ENCODE peak calls at places on chromosomes 5 and 9, in six cellular contexts. T, E, B, I, U and W are unnamed samples.

GRCh38 chr9:95877984-95878383 is 2.5 kb downstream of the ERCC6L2 start:
- DNase-seq in T (no peak), E (no peak), B (no peak), I (no peak), U (no peak), W (no peak)

GRCh38 chr9:121350993-121351561 is 19.0 kb downstream of the STOM start:
- DNase-seq in T (no peak), E (no peak), B (peak; percentile 72), I (no peak), U (peak; percentile 98), W (no peak)

GRCh38 chr9:136284951-136285350 is 18.9 kb downstream of the CCDC187 start:
- DNase-seq in T (no peak), E (no peak), B (no peak), I (no peak), U (no peak), W (no peak)

GRCh38 chr5:96778409-96778808 is 29.3 kb downstream of the ERAP1 start:
- DNase-seq in T (no peak), E (no peak), B (no peak), I (no peak), U (no peak), W (no peak)

GRCh38 chr5:31361906-31362900 is 168.7 kb downstream of the CDH6 start:
- DNase-seq in T (no peak), E (no peak), B (no peak), I (no peak), U (no peak), W (no peak)

GRCh38 chr9:91825422-91825821 is 124.6 kb downstream of the ROR2 start:
- DNase-seq in T (no peak), E (no peak), B (no peak), I (no peak), U (no peak), W (no peak)

GRCh38 chr9:974064-974992 is 2.1 kb upstream of the DMRT3 start:
- DNase-seq in T (no peak), E (no peak), B (no peak), I (no peak), U (no peak), W (no peak)

GRCh38 chr9:134399435-134400056 is 73.3 kb downstream of the RXRA start:
- DNase-seq in T (no peak), E (no peak), B (peak; percentile 45), I (no peak), U (peak; percentile 52), W (no peak)

GRCh38 chr5:116453920-116454319 is 120.7 kb downstream of the SEMA6A start:
- DNase-seq in T (no peak), E (peak; percentile 61), B (no peak), I (no peak), U (no peak), W (no peak)

GRCh38 chr5:137370511-137371071 is 128.5 kb downstream of the SPOCK1 start:
- DNase-seq in T (no peak), E (no peak), B (no peak), I (no peak), U (no peak), W (no peak)

GRCh38 chr5:172579403-172579990 is 61.6 kb upstream of the NEURL1B start:
- DNase-seq in T (no peak), E (no peak), B (no peak), I (no peak), U (no peak), W (no peak)

GRCh38 chr9:128999581-129000206 is 28.4 kb downstream of the SH3GLB2 start:
- DNase-seq in T (no peak), E (no peak), B (no peak), I (no peak), U (no peak), W (no peak)

GRCh38 chr5:68544656-68545565 is 329.4 kb downstream of the PIK3R1 start:
- DNase-seq in T (no peak), E (no peak), B (peak; percentile 11), I (no peak), U (no peak), W (no peak)

GRCh38 chr5:78562719-78563330 is 85.7 kb downstream of the LHFPL2 start:
- DNase-seq in T (no peak), E (no peak), B (no peak), I (no peak), U (no peak), W (no peak)

GRCh38 chr5:157252741-157253465 is 13.0 kb upstream of the CYFIP2 start:
- DNase-seq in T (no peak), E (no peak), B (no peak), I (no peak), U (no peak), W (no peak)

GRCh38 chr9:3810231-3810630 is 284.4 kb upstream of the RFX3 start:
- DNase-seq in T (no peak), E (no peak), B (no peak), I (no peak), U (no peak), W (no peak)

GRCh38 chr9:130852801-130853200 is 17.7 kb downstream of the ABL1 start:
- DNase-seq in T (no peak), E (no peak), B (no peak), I (no peak), U (no peak), W (no peak)

DNA sequence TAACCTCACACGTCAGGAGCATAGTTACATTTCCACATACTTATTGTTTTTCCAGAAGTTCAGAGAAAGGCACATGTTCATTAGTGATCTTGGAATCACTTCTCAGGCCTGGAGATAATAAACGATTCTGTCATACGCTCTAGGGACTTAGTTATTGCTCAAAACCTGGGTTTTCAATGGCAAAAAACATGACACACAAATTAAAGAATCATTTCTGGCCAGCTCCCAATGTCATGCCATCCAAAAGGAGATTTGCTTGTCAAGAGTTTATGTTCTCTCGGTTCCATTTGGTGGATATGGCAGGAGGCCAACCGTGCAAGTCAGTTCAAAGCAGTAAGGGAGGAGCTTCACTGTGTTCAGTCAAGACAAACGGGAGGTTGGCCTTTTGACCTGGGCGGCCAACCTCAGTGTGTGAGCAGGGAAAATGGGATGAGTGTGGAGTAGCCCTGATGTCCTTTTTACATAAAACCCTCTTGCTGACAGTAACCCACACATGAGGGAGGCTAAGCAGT is 123.4 kb downstream of the NXNL2 start:
- DNase-seq in T (no peak), E (no peak), B (peak; percentile 8), I (no peak), U (no peak), W (no peak)
- TF ChIP-seq MAX in T (no peak), E (no peak), B (no peak), I (no peak), U (no peak), W (no peak)

GRCh38 chr9:36598281-36598680 is 25.6 kb downstream of the MELK start:
- DNase-seq in T (no peak), E (no peak), B (no peak), I (no peak), U (no peak), W (no peak)

GRCh38 chr9:36594228-36594627 is 21.5 kb downstream of the MELK start:
- DNase-seq in T (no peak), E (no peak), B (no peak), I (no peak), U (no peak), W (no peak)

GRCh38 chr9:36592801-36593583 is 20.3 kb downstream of the MELK start:
- DNase-seq in T (no peak), E (no peak), B (no peak), I (no peak), U (peak; percentile 11), W (no peak)

GRCh38 chr9:36603006-36603405 is 30.3 kb downstream of the MELK start:
- DNase-seq in T (no peak), E (no peak), B (no peak), I (no peak), U (no peak), W (no peak)

GRCh38 chr9:36597412-36598178 is 24.9 kb downstream of the MELK start:
- DNase-seq in T (peak; percentile 78), E (peak; percentile 58), B (peak; percentile 11), I (no peak), U (peak; percentile 55), W (no peak)
- TF ChIP-seq JUN in T (no peak), E (no peak), B (no peak), I (no peak), U (no peak), W (no peak)

GRCh38 chr9:34380511-34381315 is 4.0 kb upstream of the MYORG start:
- DNase-seq in T (peak; percentile 90), E (peak; percentile 66), B (peak; percentile 83), I (peak; percentile 88), U (peak; percentile 74), W (peak; percentile 84)

GRCh38 chr9:34378376-34379060 is 1.8 kb upstream of the MYORG start:
- DNase-seq in T (no peak), E (no peak), B (no peak), I (no peak), U (no peak), W (no peak)

GRCh38 chr9:34379334-34380033 is 2.8 kb upstream of the MYORG start:
- DNase-seq in T (peak; percentile 98), E (peak; percentile 82), B (peak; percentile 86), I (peak; percentile 96), U (peak; percentile 85), W (peak; percentile 98)

GRCh38 chr9:34381323-34381722 is 4.6 kb upstream of the MYORG start:
- DNase-seq in T (no peak), E (no peak), B (no peak), I (peak; percentile 76), U (no peak), W (peak; percentile 60)

DNA sequence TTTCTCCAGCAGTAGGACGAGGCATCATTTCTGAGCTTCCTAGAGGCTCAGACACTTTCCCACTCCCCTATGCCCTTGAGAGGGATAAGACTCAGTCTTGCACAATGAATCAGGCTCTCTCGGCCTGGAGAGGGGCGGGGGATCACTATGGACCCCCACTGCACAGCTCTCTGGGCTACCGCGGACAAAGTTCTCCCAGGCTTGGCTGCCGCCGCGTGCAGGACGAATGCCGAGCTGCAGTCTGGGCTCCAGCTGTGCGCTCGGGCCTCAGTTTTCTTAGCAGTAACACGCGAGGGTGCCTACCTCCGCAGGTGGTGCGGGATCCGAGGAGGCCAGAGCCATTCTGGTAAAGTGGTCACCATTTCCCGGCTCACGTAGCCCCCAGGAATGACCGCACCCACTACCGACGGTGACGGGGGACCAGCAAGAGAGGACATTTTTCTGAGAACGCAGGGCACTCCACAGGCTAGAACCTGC is 3.4 kb upstream of the MYORG start:
- DNase-seq in T (no peak), E (no peak), B (no peak), I (peak; percentile 70), U (no peak), W (peak; percentile 40)
- TF ChIP-seq MAX in T (no peak), E (no peak), B (no peak), I (peak; percentile 62), U (no peak), W (peak; percentile 68)

DNA sequence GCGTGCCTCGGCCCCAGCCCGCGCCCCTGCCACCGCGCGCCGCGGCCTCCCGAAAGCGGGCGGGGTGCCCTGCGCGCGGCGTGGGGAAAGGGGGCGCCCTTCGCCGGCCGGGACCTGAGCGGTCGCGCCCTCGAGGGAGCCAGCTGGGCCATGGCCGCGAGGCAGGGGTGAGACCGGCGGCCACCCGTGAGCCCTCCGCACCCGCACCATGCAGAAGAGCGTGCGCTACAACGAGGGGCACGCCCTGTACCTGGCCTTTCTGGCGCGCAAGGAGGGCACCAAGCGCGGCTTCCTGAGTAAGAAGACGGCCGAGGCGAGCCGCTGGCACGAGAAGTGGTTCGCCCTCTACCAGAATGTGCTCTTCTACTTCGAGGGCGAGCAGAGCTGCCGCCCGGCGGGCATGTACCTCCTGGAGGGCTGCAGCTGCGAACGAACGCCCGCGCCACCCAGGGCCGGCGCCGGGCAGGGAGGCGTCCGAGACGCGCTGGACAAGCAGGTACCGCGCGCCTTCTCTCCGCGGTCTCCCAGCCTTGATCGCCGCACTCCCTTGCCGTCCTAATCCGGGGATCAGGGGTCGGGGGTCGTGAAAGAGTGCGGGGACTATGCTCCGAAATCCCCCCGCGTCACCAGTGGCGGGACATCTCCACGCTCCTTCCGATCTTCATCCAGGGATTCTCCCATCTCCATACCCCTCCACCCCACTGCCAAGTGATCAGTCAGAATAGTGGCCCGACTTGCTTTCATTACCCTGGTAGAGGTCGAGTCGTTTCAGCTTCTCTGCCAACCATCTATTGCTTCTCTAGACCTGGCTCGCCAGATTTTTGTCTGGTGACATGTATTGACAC is 590 bp downstream of the RASGRF2 start:
- DNase-seq in T (peak; percentile 31), E (peak; percentile 18), B (no peak), I (peak; percentile 75), U (peak; percentile 25), W (peak; percentile 39)
- TF ChIP-seq JUN in T (no peak), E (no peak), B (no peak), I (no peak), U (no peak), W (peak; percentile 49)